ENCODE peak calls at places on chromosomes 6 and 20, in six cellular contexts. Y is A172; A is non-pigmented ciliary epithelial cell; H is GOT3; K is T-helper 2 cell; N is activated T-helper 9 cell treated with anti-CD3 and anti-CD28 coated beads, Interleukin-2, amount 50 U/mL, for 16 hours. L is an unnamed sample.

GRCh38 chr6:135434095-135434494 is 63.4 kb downstream of the AHI1 start:
- DNase-seq in Y (no peak), A (no peak), K (no peak), H (no peak), N (no peak), L (no peak)

GRCh38 chr6:170097505-170098427 is 193.1 kb downstream of the DLL1 start:
- DNase-seq in Y (no peak), H (no peak), A (no peak), N (no peak), K (no peak), L (no peak)

GRCh38 chr20:54221383-54221782 is 13.5 kb downstream of the PFDN4 start:
- DNase-seq in N (no peak), K (no peak), H (no peak), Y (no peak), A (no peak), L (no peak)

GRCh38 chr20:61569836-61570235 is 317.8 kb downstream of the CDH4 start:
- DNase-seq in H (no peak), Y (no peak), K (no peak), N (no peak), A (no peak), L (no peak)

GRCh38 chr6:81696505-81696904 is 56.0 kb downstream of the TENT5A start:
- DNase-seq in H (no peak), K (no peak), A (peak; percentile 15), Y (peak; percentile 12), N (no peak), L (no peak)

GRCh38 chr6:53651764-53652401 is 13.7 kb downstream of the KLHL31 start:
- DNase-seq in N (peak; percentile 68), K (peak; percentile 71), A (no peak), H (peak; percentile 50), Y (peak; percentile 37), L (peak; percentile 79)

GRCh38 chr20:62776692-62777527 is 19.4 kb upstream of the MRGBP start:
- DNase-seq in N (no peak), Y (peak; percentile 87), A (no peak), K (peak; percentile 28), H (no peak), L (no peak)

GRCh38 chr6:119110601-119111548 is 32.4 kb upstream of the FAM184A start:
- DNase-seq in N (no peak), K (peak; percentile 16), A (peak; percentile 20), H (no peak), Y (peak; percentile 48), L (no peak)

GRCh38 chr6:257031-257725 is 35.1 kb upstream of the DUSP22 start:
- DNase-seq in Y (peak; percentile 31), H (no peak), A (no peak), K (no peak), N (no peak), L (no peak)

GRCh38 chr6:76275746-76276145 is 203.3 kb upstream of the IMPG1 start:
- DNase-seq in N (no peak), H (no peak), A (no peak), Y (no peak), K (no peak), L (no peak)

GRCh38 chr6:42038163-42038562 is 12.2 kb upstream of the TAF8 start:
- DNase-seq in N (no peak), A (no peak), K (no peak), H (no peak), Y (no peak), L (no peak)

GRCh38 chr6:24357336-24358218 is at the start of gene DCDC2:
- DNase-seq in Y (no peak), A (no peak), H (no peak), K (peak; percentile 4), N (peak; percentile 3), L (peak; percentile 28)

GRCh38 chr20:46113071-46113470 is 5.0 kb upstream of the CD40 start:
- DNase-seq in Y (no peak), N (no peak), A (no peak), K (no peak), H (no peak), L (no peak)

GRCh38 chr6:108589244-108589730 is 28.6 kb downstream of the FOXO3 start:
- DNase-seq in K (no peak), A (no peak), Y (peak; percentile 56), H (no peak), N (no peak), L (peak; percentile 82)

GRCh38 chr20:14470231-14470894 is 133.0 kb upstream of the FLRT3 start:
- DNase-seq in N (no peak), Y (no peak), H (no peak), K (no peak), A (no peak), L (no peak)

GRCh38 chr6:116518621-116519020 is 7.2 kb downstream of the CALHM5 start:
- DNase-seq in K (no peak), A (no peak), Y (no peak), N (no peak), H (no peak), L (peak; percentile 35)

GRCh38 chr6:108608453-108609275 is 47.9 kb downstream of the FOXO3 start:
- DNase-seq in Y (no peak), K (no peak), H (no peak), N (no peak), A (no peak), L (no peak)

GRCh38 chr6:27547157-27548075 is 74.5 kb upstream of the ZNF184 start:
- DNase-seq in N (no peak), Y (peak; percentile 83), H (no peak), A (no peak), K (no peak), L (no peak)

GRCh38 chr20:4896971-4897497 is 104.3 kb downstream of the SLC23A2 start:
- DNase-seq in A (no peak), Y (peak; percentile 51), N (no peak), H (no peak), K (no peak), L (no peak)

GRCh38 chr6:134477991-134478635 is 160.2 kb upstream of the SGK1 start:
- DNase-seq in K (no peak), N (no peak), A (no peak), H (no peak), Y (no peak), L (no peak)

GRCh38 chr20:41645372-41645771 is 27.2 kb upstream of the CHD6 start:
- DNase-seq in K (no peak), A (no peak), N (no peak), Y (peak; percentile 6), H (no peak), L (no peak)

GRCh38 chr20:44085616-44086434 is 101.2 kb downstream of the JPH2 start:
- DNase-seq in H (no peak), K (no peak), Y (no peak), A (no peak), N (no peak), L (no peak)

GRCh38 chr6:83511901-83512681 is at the start of gene PRSS35:
- DNase-seq in A (no peak), K (peak; percentile 27), N (no peak), Y (peak; percentile 47), H (no peak), L (peak; percentile 66)

GRCh38 chr6:166244353-166245045 is 63.7 kb downstream of the PRR18 start:
- DNase-seq in K (peak; percentile 61), Y (no peak), N (no peak), A (no peak), H (no peak), L (no peak)

GRCh38 chr6:2873643-2874042 is 29.5 kb downstream of the SERPINB9 start:
- DNase-seq in K (no peak), N (no peak), A (no peak), H (no peak), Y (no peak), L (no peak)

L was measured in left ventricle myocardium superior.